ENCODE peak calls at places on chromosomes 6 and 20, in four cellular contexts. A, H, B and X are unnamed samples.

GRCh38 chr20:1326031-1326930 is 2.7 kb downstream of the SDCBP2 start:
- DNase-seq in A (no peak), H (no peak), B (no peak), X (no peak)

GRCh38 chr6:14094721-14095120 is 22.9 kb upstream of the CD83 start:
- DNase-seq in A (no peak), H (no peak), B (no peak), X (no peak)

GRCh38 chr20:44540834-44541233 is 19.0 kb upstream of the SERINC3 start:
- DNase-seq in A (no peak), H (peak), B (no peak), X (no peak)

GRCh38 chr6:157909282-157909664 is 72.4 kb upstream of the SYNJ2 start:
- DNase-seq in A (no peak), H (no peak), B (no peak), X (peak)

GRCh38 chr20:61683721-61684120 is 382.0 kb downstream of the TAF4 start:
- DNase-seq in A (no peak), H (no peak), B (no peak), X (no peak)

GRCh38 chr6:140353536-140353935 is 979.1 kb upstream of the CITED2 start:
- DNase-seq in A (no peak), H (no peak), B (no peak), X (no peak)

GRCh38 chr6:56652231-56652630 is 9.5 kb upstream of the DST start:
- DNase-seq in A (no peak), H (peak), B (no peak), X (no peak)

GRCh38 chr20:59598625-59599310 is 5.6 kb upstream of the PHACTR3 start:
- DNase-seq in A (peak), H (no peak), B (peak), X (peak)

GRCh38 chr6:74745670-74746069 is 460.2 kb downstream of the COL12A1 start:
- DNase-seq in A (no peak), H (no peak), B (no peak), X (no peak)

GRCh38 chr20:45842169-45842812 is 8.7 kb downstream of the SNX21 start:
- DNase-seq in A (peak), H (no peak), B (no peak), X (peak)

GRCh38 chr6:148869589-148869988 is 122.8 kb downstream of the UST start:
- DNase-seq in A (no peak), H (peak), B (no peak), X (no peak)

GRCh38 chr6:133456439-133456838 is 215.3 kb downstream of the EYA4 start:
- DNase-seq in A (no peak), H (no peak), B (no peak), X (no peak)

GRCh38 chr6:157868835-157869234 is 45.8 kb downstream of the SNX9 start:
- DNase-seq in A (no peak), H (no peak), B (no peak), X (no peak)

GRCh38 chr6:151215999-151216398 is 23.8 kb upstream of the AKAP12 start:
- DNase-seq in A (no peak), H (no peak), B (no peak), X (no peak)

GRCh38 chr20:20188647-20189046 is 136.3 kb downstream of the CFAP61 start:
- DNase-seq in A (no peak), H (no peak), B (no peak), X (peak)

GRCh38 chr6:136609878-136610706 is 59.9 kb upstream of the MAP7 start:
- DNase-seq in A (peak), H (peak), B (peak), X (no peak)

DNA sequence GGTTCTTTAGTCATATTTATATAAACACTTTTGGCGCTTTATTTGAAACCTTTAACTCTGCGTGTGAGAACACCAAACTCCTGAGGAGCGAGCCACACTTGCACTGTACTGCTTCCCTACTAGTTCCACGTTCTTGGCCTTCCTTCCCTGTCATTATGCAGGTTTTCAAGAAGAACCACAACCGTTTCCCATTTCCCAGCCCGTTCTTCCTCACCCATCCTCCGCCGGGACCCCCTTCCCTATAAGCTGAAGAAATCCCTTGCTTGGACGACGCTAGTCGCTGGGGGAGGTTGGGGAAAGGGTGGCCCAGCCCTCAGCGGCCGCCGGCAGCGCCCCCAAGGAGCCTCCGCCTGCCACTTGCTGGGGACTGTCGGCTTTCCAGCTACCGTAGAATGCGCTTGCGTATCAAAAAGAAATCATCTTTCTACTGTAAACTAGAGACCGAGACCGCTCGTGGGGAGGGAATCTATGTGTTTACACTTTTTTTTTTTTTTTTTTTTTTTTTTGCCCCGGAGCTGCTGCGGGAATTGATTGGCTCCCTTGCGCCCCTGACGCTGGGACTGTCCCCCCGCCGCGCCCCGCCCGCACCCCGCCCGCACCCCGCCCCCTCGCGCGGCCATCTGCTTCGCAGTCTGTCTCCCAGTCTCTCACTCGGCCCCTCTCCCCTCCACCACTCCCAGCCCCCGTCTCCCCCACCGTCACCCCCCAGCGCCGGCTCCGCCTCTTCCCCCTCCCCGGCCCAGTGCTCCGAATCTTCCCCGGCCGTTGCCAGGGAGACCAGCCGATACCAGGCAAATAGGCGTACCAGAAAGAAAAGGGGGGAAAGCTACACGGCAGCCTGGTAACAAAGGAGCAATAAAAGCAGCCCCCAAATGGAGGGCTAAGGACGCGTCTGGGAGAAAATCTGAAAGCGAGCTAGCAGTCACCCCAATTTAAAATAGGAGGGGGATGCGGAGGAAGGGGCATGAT is 2.3 kb upstream of the MARCKS start:
- DNase-seq in A (peak), H (peak), B (peak), X (peak)
- TF ChIP-seq CTCF in A (no peak), H (peak), B (no peak), X (peak)

GRCh38 chr20:52783769-52784168 is 188.4 kb upstream of the TSHZ2 start:
- DNase-seq in A (peak), H (no peak), B (no peak), X (no peak)
- TF ChIP-seq CTCF in A (peak), H (no peak), B (no peak), X (peak)

GRCh38 chr20:22385602-22386299 is 198.6 kb downstream of the FOXA2 start:
- DNase-seq in A (no peak), H (no peak), B (peak), X (no peak)
- TF ChIP-seq CTCF in A (no peak), H (no peak), B (no peak), X (no peak)

DNA sequence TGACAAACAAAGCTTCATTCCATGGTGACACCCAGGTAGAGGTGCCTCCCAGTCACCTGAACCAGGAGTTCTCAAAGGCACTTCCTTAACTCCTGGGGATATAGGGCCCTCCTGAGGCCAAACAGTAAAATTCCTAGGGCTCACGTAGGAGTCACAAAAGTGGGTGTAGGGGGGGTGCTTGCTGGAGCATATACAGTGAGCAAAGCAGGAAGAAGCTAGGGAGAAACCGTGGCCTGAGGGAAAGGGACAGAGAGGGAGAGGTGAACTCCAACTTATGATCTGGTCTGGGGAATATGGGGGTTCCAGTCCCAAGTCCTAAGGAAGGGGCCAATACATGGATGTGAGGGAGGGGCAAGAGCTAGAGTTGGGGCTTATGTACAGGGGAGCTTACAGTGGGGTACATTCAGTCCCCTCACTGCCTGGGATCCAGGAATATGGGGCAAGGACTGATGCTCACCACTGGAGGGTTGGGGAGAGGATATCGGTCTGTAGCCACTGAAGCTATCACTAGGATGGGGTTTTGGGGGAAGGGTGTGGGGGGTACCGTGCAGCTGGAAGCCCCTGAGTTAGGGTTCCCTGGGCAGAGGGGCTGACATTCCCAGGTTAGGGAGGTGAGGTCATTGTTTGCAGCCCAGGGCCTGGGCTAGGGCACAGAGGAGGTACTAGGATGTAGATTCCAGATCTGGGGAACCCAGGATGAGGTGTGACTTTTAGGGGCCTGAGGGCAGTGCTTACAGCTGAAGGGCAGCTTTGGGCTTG is 950 bp downstream of the PEDS1 start:
- DNase-seq in A (no peak), H (no peak), B (no peak), X (no peak)
- TF ChIP-seq CTCF in A (no peak), H (no peak), B (no peak), X (no peak)